ENCODE peak calls at places on chromosomes 2 and 18, in nine cellular contexts. One of them, this sample, is unnamed. For H3K4me1, the result is how much of the 10 kb centered on the place peaks cover.

GRCh38 chr2:108240966-108241365 is 1.2 kb downstream of the SULT1C3 start:
- DNase-seq in ovary: no peak
- DNase-seq in upper lobe of right lung: no peak
- DNase-seq in A549: no peak
- DNase-seq in heart left ventricle: no peak
- DNase-seq in tibial nerve: no peak
- DNase-seq in suprapubic skin: no peak
- DNase-seq in upper lobe of left lung: no peak
- DNase-seq in K562: no peak
- DNase-seq in this sample: no peak

GRCh38 chr2:181106789-181107418 is 126.5 kb downstream of the UBE2E3 start:
- DNase-seq in A549: peak
- DNase-seq in suprapubic skin: no peak
- DNase-seq in ovary: no peak
- DNase-seq in upper lobe of right lung: no peak
- DNase-seq in upper lobe of left lung: no peak
- DNase-seq in heart left ventricle: no peak
- DNase-seq in tibial nerve: no peak
- DNase-seq in K562: no peak
- DNase-seq in this sample: peak

GRCh38 chr18:23875966-23876365 is 138.6 kb upstream of the TTC39C start:
- DNase-seq in heart left ventricle: no peak
- DNase-seq in ovary: no peak
- DNase-seq in A549: no peak
- DNase-seq in upper lobe of left lung: no peak
- DNase-seq in suprapubic skin: no peak
- DNase-seq in tibial nerve: no peak
- DNase-seq in K562: no peak
- DNase-seq in upper lobe of right lung: no peak
- DNase-seq in this sample: no peak

GRCh38 chr18:70221911-70222278 is 16.4 kb upstream of the RTTN start:
- DNase-seq in K562: no peak
- DNase-seq in heart left ventricle: no peak
- DNase-seq in ovary: no peak
- DNase-seq in tibial nerve: no peak
- DNase-seq in upper lobe of right lung: no peak
- DNase-seq in A549: no peak
- DNase-seq in upper lobe of left lung: no peak
- DNase-seq in suprapubic skin: no peak
- DNase-seq in this sample: no peak

GRCh38 chr2:234611209-234611608 is 114.3 kb upstream of the ARL4C start:
- DNase-seq in suprapubic skin: no peak
- DNase-seq in K562: no peak
- DNase-seq in tibial nerve: no peak
- DNase-seq in A549: peak
- DNase-seq in heart left ventricle: no peak
- DNase-seq in ovary: no peak
- DNase-seq in upper lobe of left lung: no peak
- DNase-seq in upper lobe of right lung: no peak
- DNase-seq in this sample: no peak

GRCh38 chr2:222410534-222410933 is 13.8 kb upstream of the SGPP2 start:
- DNase-seq in A549: no peak
- DNase-seq in K562: no peak
- DNase-seq in suprapubic skin: no peak
- DNase-seq in upper lobe of left lung: no peak
- DNase-seq in ovary: no peak
- DNase-seq in tibial nerve: no peak
- DNase-seq in heart left ventricle: no peak
- DNase-seq in upper lobe of right lung: no peak
- DNase-seq in this sample: no peak

GRCh38 chr18:74290831-74291770 is 662 bp downstream of the CYB5A start:
- DNase-seq in suprapubic skin: no peak
- DNase-seq in tibial nerve: no peak
- DNase-seq in upper lobe of left lung: peak
- DNase-seq in upper lobe of right lung: peak
- DNase-seq in ovary: peak
- DNase-seq in heart left ventricle: peak
- DNase-seq in A549: no peak
- DNase-seq in K562: no peak
- DNase-seq in this sample: peak

GRCh38 chr2:197571622-197572271 is 55.9 kb downstream of the MOB4 start:
- DNase-seq in suprapubic skin: no peak
- DNase-seq in upper lobe of right lung: no peak
- DNase-seq in A549: peak
- DNase-seq in K562: no peak
- DNase-seq in ovary: no peak
- DNase-seq in upper lobe of left lung: no peak
- DNase-seq in tibial nerve: no peak
- DNase-seq in heart left ventricle: no peak
- DNase-seq in this sample: no peak

GRCh38 chr2:237184192-237184922 is 98.7 kb downstream of the COPS8 start:
- DNase-seq in suprapubic skin: no peak
- DNase-seq in tibial nerve: no peak
- DNase-seq in upper lobe of left lung: no peak
- DNase-seq in ovary: no peak
- DNase-seq in K562: no peak
- DNase-seq in A549: peak
- DNase-seq in heart left ventricle: no peak
- DNase-seq in upper lobe of right lung: no peak
- DNase-seq in this sample: no peak

GRCh38 chr2:123518387-123518786 is 506.7 kb upstream of the CNTNAP5 start:
- DNase-seq in suprapubic skin: no peak
- DNase-seq in upper lobe of right lung: no peak
- DNase-seq in heart left ventricle: no peak
- DNase-seq in tibial nerve: no peak
- DNase-seq in A549: no peak
- DNase-seq in ovary: no peak
- DNase-seq in K562: no peak
- DNase-seq in upper lobe of left lung: no peak
- DNase-seq in this sample: no peak

DNA sequence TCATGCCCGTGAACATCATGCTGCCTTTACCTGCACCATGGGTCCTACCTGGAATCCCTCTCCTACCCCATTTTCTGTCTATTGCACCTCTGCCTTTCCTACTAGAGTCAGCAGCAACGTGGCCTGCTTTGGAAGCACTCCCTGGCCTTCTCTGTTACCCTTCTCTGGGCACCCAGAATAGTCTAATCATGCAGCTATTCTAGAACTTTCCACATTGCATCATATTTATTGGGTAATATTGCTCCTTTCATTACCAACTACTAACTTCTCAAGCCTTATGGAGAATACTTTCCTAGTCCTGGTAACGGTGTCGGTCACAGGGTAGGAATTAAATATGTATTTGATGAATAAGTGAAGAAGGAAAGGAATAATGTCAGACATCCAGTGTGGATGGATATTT is 33.3 kb upstream of the CREG2 start:
- DNase-seq in A549: no peak
- DNase-seq in upper lobe of right lung: no peak
- DNase-seq in K562: no peak
- DNase-seq in suprapubic skin: no peak
- DNase-seq in ovary: no peak
- DNase-seq in upper lobe of left lung: no peak
- DNase-seq in heart left ventricle: no peak
- DNase-seq in tibial nerve: no peak
- DNase-seq in this sample: no peak
- H3K4me1 ChIP-seq in A549: under half
- H3K4me1 ChIP-seq in upper lobe of right lung: under half
- H3K4me1 ChIP-seq in K562: under half
- H3K4me1 ChIP-seq in suprapubic skin: under half
- H3K4me1 ChIP-seq in ovary: under half
- H3K4me1 ChIP-seq in upper lobe of left lung: under half
- H3K4me1 ChIP-seq in heart left ventricle: under half
- H3K4me1 ChIP-seq in tibial nerve: under half
- H3K4me1 ChIP-seq in this sample: under half

GRCh38 chr18:30929718-30930117 is 112.8 kb downstream of the DSC3 start:
- DNase-seq in ovary: no peak
- DNase-seq in A549: no peak
- DNase-seq in upper lobe of left lung: no peak
- DNase-seq in K562: no peak
- DNase-seq in heart left ventricle: no peak
- DNase-seq in suprapubic skin: no peak
- DNase-seq in tibial nerve: no peak
- DNase-seq in upper lobe of right lung: no peak
- DNase-seq in this sample: no peak
- H3K4me1 ChIP-seq in ovary: under half
- H3K4me1 ChIP-seq in A549: under half
- H3K4me1 ChIP-seq in upper lobe of left lung: under half
- H3K4me1 ChIP-seq in K562: under half
- H3K4me1 ChIP-seq in heart left ventricle: under half
- H3K4me1 ChIP-seq in suprapubic skin: under half
- H3K4me1 ChIP-seq in tibial nerve: under half
- H3K4me1 ChIP-seq in upper lobe of right lung: under half
- H3K4me1 ChIP-seq in this sample: under half

GRCh38 chr2:218278531-218279360 is 8.4 kb downstream of the PNKD start:
- DNase-seq in upper lobe of right lung: no peak
- DNase-seq in A549: no peak
- DNase-seq in ovary: no peak
- DNase-seq in upper lobe of left lung: no peak
- DNase-seq in K562: no peak
- DNase-seq in tibial nerve: no peak
- DNase-seq in heart left ventricle: peak
- DNase-seq in suprapubic skin: no peak
- DNase-seq in this sample: no peak
- H3K4me1 ChIP-seq in upper lobe of right lung: under half
- H3K4me1 ChIP-seq in A549: under half
- H3K4me1 ChIP-seq in ovary: under half
- H3K4me1 ChIP-seq in upper lobe of left lung: under half
- H3K4me1 ChIP-seq in K562: under half
- H3K4me1 ChIP-seq in tibial nerve: under half
- H3K4me1 ChIP-seq in heart left ventricle: under half
- H3K4me1 ChIP-seq in suprapubic skin: half or more
- H3K4me1 ChIP-seq in this sample: under half

GRCh38 chr2:48454504-48454903 is 75.5 kb upstream of the STON1 start:
- DNase-seq in A549: no peak
- DNase-seq in upper lobe of right lung: no peak
- DNase-seq in suprapubic skin: no peak
- DNase-seq in K562: no peak
- DNase-seq in ovary: no peak
- DNase-seq in tibial nerve: no peak
- DNase-seq in heart left ventricle: no peak
- DNase-seq in upper lobe of left lung: no peak
- DNase-seq in this sample: no peak

GRCh38 chr2:48452108-48452507 is 77.8 kb upstream of the STON1 start:
- DNase-seq in upper lobe of left lung: no peak
- DNase-seq in K562: peak
- DNase-seq in heart left ventricle: no peak
- DNase-seq in upper lobe of right lung: no peak
- DNase-seq in A549: no peak
- DNase-seq in tibial nerve: no peak
- DNase-seq in ovary: no peak
- DNase-seq in suprapubic skin: no peak
- DNase-seq in this sample: no peak

GRCh38 chr2:48448274-48449061 is 81.5 kb upstream of the STON1 start:
- DNase-seq in upper lobe of right lung: no peak
- DNase-seq in ovary: no peak
- DNase-seq in K562: no peak
- DNase-seq in suprapubic skin: no peak
- DNase-seq in tibial nerve: no peak
- DNase-seq in heart left ventricle: no peak
- DNase-seq in A549: no peak
- DNase-seq in upper lobe of left lung: no peak
- DNase-seq in this sample: peak

GRCh38 chr2:48450256-48450655 is 79.7 kb upstream of the STON1 start:
- DNase-seq in A549: no peak
- DNase-seq in heart left ventricle: no peak
- DNase-seq in upper lobe of right lung: no peak
- DNase-seq in K562: no peak
- DNase-seq in tibial nerve: no peak
- DNase-seq in ovary: no peak
- DNase-seq in suprapubic skin: no peak
- DNase-seq in upper lobe of left lung: no peak
- DNase-seq in this sample: no peak

DNA sequence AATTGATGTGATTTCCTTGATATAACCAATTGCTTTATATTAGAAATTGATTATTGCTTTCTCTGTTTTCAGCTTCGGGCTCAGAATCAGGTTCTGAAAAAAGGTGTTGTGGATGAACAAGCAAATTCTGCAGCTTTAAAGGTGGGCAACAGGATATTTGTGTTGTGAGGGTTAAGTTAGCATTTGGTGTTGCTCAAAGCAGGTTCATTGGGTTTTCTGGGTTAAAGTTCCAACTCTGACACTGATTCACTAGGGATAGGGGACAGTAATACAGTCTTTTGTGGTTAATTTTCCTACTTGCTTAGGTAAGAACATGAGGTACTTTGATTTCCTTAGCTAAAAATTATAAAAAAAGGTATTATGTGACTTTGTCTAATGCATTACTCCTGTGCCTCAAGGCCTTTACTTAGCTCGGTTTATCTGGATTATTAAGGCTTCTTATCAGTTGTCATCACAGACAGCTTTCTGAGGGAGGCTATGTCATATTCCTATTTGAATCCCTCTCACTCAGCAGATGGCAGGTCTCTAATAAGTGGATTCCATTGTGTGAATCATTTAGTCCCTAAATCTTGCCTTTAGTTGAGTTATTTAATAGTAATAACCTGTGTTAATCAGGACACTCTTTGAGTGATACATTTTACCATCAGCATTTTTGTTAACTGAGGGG is 78.9 kb upstream of the STON1 start:
- DNase-seq in K562: no peak
- DNase-seq in suprapubic skin: no peak
- DNase-seq in A549: no peak
- DNase-seq in upper lobe of left lung: no peak
- DNase-seq in heart left ventricle: no peak
- DNase-seq in tibial nerve: no peak
- DNase-seq in upper lobe of right lung: no peak
- DNase-seq in ovary: no peak
- DNase-seq in this sample: no peak
- H3K4me1 ChIP-seq in K562: under half
- H3K4me1 ChIP-seq in suprapubic skin: under half
- H3K4me1 ChIP-seq in A549: under half
- H3K4me1 ChIP-seq in upper lobe of left lung: under half
- H3K4me1 ChIP-seq in heart left ventricle: under half
- H3K4me1 ChIP-seq in tibial nerve: under half
- H3K4me1 ChIP-seq in upper lobe of right lung: under half
- H3K4me1 ChIP-seq in ovary: under half
- H3K4me1 ChIP-seq in this sample: under half

This sample was measured in CD4-positive, alpha-beta memory T cell.